ENCODE peak calls at places on chromosomes 4 and X, in four cellular contexts. D is GM12878, Y is HepG2, P is WTC11. L is an unnamed sample.

GRCh38 chr4:138981930-138982390 is 33.6 kb upstream of the NOCT start:
- DNase-seq in P (no peak), D (no peak), Y (peak), L (no peak)

GRCh38 chrX:24491741-24492140 is 26.7 kb downstream of the PDK3 start:
- DNase-seq in P (no peak), D (no peak), Y (peak), L (no peak)

GRCh38 chr4:6892190-6892908 is 17.3 kb upstream of the TBC1D14 start:
- DNase-seq in P (peak), D (no peak), Y (peak), L (peak)

GRCh38 chr4:82833696-82834313 is 35.2 kb upstream of the SCD5 start:
- DNase-seq in P (no peak), D (no peak), Y (peak), L (no peak)

GRCh38 chrX:13661735-13662536 is 9.0 kb downstream of the TCEANC start:
- DNase-seq in D (no peak), Y (no peak), P (no peak), L (no peak)

GRCh38 chr4:651884-652642 is 22.0 kb downstream of the ATP5ME start:
- DNase-seq in Y (no peak), D (no peak), P (no peak), L (no peak)

GRCh38 chr4:76894537-76894936 is 3.4 kb downstream of the SOWAHB start:
- DNase-seq in Y (no peak), P (no peak), D (peak), L (no peak)

GRCh38 chr4:89836031-89836777 is 757 bp downstream of the SNCA start:
- DNase-seq in Y (no peak), P (peak), D (no peak), L (peak)

GRCh38 chrX:44572340-44572938 is 29.8 kb upstream of the FUNDC1 start:
- DNase-seq in P (no peak), Y (no peak), D (no peak), L (no peak)

GRCh38 chr4:102735578-102735977 is 25.2 kb downstream of the MANBA start:
- DNase-seq in Y (peak), D (no peak), P (no peak), L (no peak)

GRCh38 chr4:113444386-113444785 is 317.2 kb downstream of the CAMK2D start:
- DNase-seq in Y (no peak), D (no peak), P (no peak), L (no peak)

GRCh38 chrX:1657367-1658082 is 42.7 kb downstream of the ASMT start:
- DNase-seq in P (no peak), Y (no peak), D (peak), L (no peak)

GRCh38 chrX:53674581-53674980 is 11.9 kb downstream of the HUWE1 start:
- DNase-seq in Y (no peak), D (no peak), P (no peak), L (no peak)

GRCh38 chrX:19794690-19795089 is 92.7 kb downstream of the SH3KBP1 start:
- DNase-seq in D (no peak), Y (no peak), P (no peak), L (no peak)

GRCh38 chrX:115592997-115593734 is 32.2 kb downstream of the PLS3 start:
- DNase-seq in D (no peak), P (no peak), Y (no peak), L (no peak)

GRCh38 chrX:105191878-105192277 is 28.6 kb downstream of the TEX13A start:
- DNase-seq in P (peak), D (no peak), Y (no peak), L (no peak)

GRCh38 chr4:161564230-161564834 is 599.5 kb downstream of the FSTL5 start:
- DNase-seq in D (no peak), Y (no peak), P (no peak), L (no peak)

GRCh38 chrX:40439625-40440532 is 140.9 kb upstream of the ATP6AP2 start:
- DNase-seq in P (no peak), D (no peak), Y (no peak), L (no peak)

GRCh38 chrX:150044556-150044955 is 106.3 kb upstream of the EOLA2 start:
- DNase-seq in Y (no peak), D (no peak), P (no peak), L (no peak)

GRCh38 chrX:2828404-2829065 is at the start of gene GYG2:
- DNase-seq in Y (peak), P (peak), D (no peak), L (peak)

GRCh38 chr4:173332021-173332487 is 2.1 kb downstream of the HMGB2 start:
- DNase-seq in P (no peak), D (no peak), Y (no peak), L (no peak)

GRCh38 chr4:84965558-84966381 is 720 bp downstream of the WDFY3 start:
- DNase-seq in Y (peak), D (no peak), P (peak), L (peak)

GRCh38 chrX:143632625-143633387 is 3.1 kb downstream of the SLITRK4 start:
- DNase-seq in D (no peak), P (no peak), Y (no peak), L (no peak)

GRCh38 chrX:103729015-103729414 is 18.3 kb downstream of the TMEM31 start:
- DNase-seq in Y (no peak), D (no peak), P (no peak), L (no peak)

GRCh38 chrX:13506574-13506973 is 62.8 kb upstream of the EGFL6 start:
- DNase-seq in P (peak), D (no peak), Y (peak), L (peak)

GRCh38 chrX:29926056-29926455 is 289.3 kb upstream of the MAGEB2 start:
- DNase-seq in D (no peak), P (no peak), Y (no peak), L (no peak)

GRCh38 chr4:126843492-126844067 is 789.2 kb upstream of the INTU start:
- DNase-seq in P (no peak), Y (no peak), D (no peak), L (no peak)

DNA sequence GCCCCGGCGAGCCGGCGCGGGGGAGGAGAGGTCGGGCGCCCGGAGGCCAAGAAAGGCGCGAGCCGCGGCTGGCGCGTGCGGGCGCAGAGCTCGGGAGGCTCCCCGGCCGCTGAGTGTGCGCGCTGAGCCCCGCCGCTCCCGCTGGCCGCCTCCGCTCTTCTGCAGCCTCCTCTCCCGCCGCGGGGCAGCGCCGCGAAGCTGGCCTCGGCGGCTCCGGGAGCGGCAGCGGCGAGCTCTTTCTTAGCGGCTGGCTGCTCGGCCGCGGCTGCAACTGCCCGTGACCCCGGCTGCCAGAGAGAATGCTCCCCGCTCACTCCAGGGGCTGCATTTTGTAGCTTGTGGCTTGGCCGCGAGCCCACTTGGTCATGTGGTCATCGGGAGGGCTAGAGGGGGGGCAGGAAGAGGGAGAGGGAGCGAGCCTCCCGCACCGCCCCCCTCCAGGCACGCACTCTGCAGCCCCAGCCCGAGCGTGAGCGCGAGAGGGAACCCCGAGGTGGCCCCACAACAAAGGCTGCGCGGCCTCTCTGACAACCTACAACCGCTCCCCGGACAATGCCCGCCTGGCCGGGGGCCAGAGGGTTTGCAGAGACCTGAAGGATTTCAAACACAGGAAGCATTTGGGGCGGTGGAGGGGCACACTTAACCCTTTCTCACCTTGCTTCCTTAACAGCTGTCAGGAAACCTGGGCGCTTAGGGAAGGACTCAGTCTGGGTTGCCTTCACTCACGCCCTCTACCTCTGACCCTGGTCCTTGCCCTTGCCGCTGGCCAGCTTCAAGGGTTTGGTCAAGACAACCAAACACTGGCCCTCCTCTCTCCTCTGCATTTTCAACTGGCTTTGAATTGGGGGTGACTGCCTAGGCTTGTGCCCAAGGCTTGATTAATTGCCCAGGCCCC is at the start of gene APLN:
- DNase-seq in Y (no peak), P (peak), D (no peak), L (peak)
- TF ChIP-seq ETV6 in Y (no peak), P (no peak), D (no peak), L (no peak)

GRCh38 chr4:142845293-142846070 is 619 bp downstream of the INPP4B start:
- DNase-seq in Y (no peak), D (no peak), P (peak), L (no peak)
- TF ChIP-seq ETV6 in Y (no peak), D (no peak), P (no peak), L (no peak)

GRCh38 chr4:2798399-2799301 is 5.8 kb downstream of the SH3BP2 start:
- DNase-seq in D (no peak), P (no peak), Y (no peak), L (peak)
- TF ChIP-seq ETV6 in D (peak), P (no peak), Y (no peak), L (no peak)

DNA sequence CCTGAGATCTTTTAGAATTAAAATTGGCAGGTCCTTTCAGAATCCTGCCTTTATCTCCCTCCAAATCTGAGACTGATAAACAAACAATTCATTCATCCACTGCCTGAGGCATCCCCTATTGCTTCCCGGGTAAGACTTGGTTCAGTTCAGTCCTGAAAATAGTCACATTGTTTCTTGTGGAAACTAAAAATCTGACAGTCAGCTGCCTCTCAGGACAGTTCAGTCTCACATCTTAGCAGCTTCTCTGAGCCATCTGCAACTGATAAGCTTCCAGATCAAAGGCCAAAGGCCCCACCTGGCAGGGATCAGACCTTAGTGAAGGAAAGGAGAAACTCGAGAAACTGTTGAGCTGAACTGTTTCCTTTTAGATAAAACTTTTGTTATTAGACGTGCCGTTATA is 264.5 kb downstream of the IL15 start:
- DNase-seq in Y (no peak), P (no peak), D (no peak), L (no peak)
- TF ChIP-seq ETV6 in Y (no peak), P (no peak), D (no peak), L (no peak)

GRCh38 chr4:108685036-108685686 is 34.8 kb downstream of the OSTC start:
- DNase-seq in Y (no peak), P (no peak), D (no peak), L (peak)
- TF ChIP-seq ETV6 in Y (no peak), P (no peak), D (no peak), L (no peak)

GRCh38 chrX:46376246-46376885 is 168.9 kb downstream of the ZNF674 start:
- DNase-seq in P (peak), D (no peak), Y (peak), L (peak)
- TF ChIP-seq ETV6 in P (no peak), D (no peak), Y (no peak), L (no peak)

GRCh38 chr4:40055873-40056721 is 553 bp upstream of the N4BP2 start:
- DNase-seq in Y (peak), P (peak), D (no peak), L (peak)
- TF ChIP-seq ETV6 in Y (peak), P (no peak), D (peak), L (no peak)

L was measured in K562.